ENCODE peak calls at places on chromosomes 5 and 9, in four cellular contexts. B is HepG2, G is HCT116, A is K562. H is an unnamed sample.

GRCh38 chr9:99852617-99853016 is 30.9 kb downstream of the NR4A3 start:
- DNase-seq in A (no peak), G (no peak), B (no peak), H (no peak)

GRCh38 chr5:139808481-139809330 is 13.1 kb downstream of the PSD2 start:
- DNase-seq in A (peak), B (no peak), G (no peak), H (no peak)

GRCh38 chr9:92631452-92632211 is 38.3 kb downstream of the IPPK start:
- DNase-seq in B (no peak), A (no peak), G (no peak), H (peak)

GRCh38 chr5:120258123-120258522 is 206.0 kb upstream of the PRR16 start:
- DNase-seq in B (no peak), G (no peak), A (no peak), H (no peak)

GRCh38 chr9:125739442-125739841 is 7.7 kb upstream of the PBX3 start:
- DNase-seq in G (no peak), A (no peak), B (no peak), H (no peak)

GRCh38 chr9:101585740-101586139 is 9.0 kb downstream of the PPP3R2 start:
- DNase-seq in G (no peak), A (no peak), B (no peak), H (no peak)

GRCh38 chr5:126913316-126913715 is 117.0 kb downstream of the MARCHF3 start:
- DNase-seq in B (no peak), A (no peak), G (no peak), H (no peak)

GRCh38 chr5:57889558-57889957 is 406.9 kb upstream of the ACTBL2 start:
- DNase-seq in A (no peak), B (peak), G (peak), H (no peak)

GRCh38 chr5:11904270-11904906 is at the start of gene CTNND2:
- DNase-seq in B (no peak), G (no peak), A (no peak), H (no peak)

GRCh38 chr5:141941307-141941706 is 16.7 kb downstream of the PCDH12 start:
- DNase-seq in B (no peak), A (no peak), G (no peak), H (no peak)

GRCh38 chr5:130222638-130223037 is 318.4 kb downstream of the CHSY3 start:
- DNase-seq in A (no peak), G (no peak), B (no peak), H (no peak)

DNA sequence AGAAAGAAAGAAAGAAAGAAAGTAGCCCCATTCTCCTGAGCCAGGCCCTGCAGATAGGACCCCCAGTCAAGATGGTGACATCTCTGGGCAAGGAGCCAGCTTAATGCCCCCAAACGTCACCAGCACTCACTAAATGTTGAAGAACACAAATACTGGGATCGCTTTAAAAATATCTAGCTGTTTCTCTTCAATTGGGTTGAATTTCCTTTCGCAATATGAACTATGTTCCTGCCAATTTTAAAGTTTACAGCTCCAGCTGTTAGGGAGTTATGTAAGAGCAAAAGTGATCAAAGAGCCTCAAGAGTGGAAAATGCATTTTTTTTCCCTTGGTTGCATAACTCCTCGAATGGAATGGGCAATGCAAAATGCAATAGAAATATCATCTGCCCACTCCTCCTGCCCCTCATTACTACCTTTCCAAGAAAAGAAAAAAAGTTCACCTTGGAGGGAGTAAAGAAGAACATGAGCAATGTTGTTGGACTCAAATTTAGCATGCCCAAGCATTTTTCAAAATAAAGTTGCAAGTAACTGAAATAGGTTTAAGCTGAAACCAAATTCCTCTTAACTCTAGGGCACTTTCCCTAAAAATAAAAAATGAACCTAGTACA is 244.2 kb upstream of the PIK3R1 start:
- DNase-seq in G (no peak), A (no peak), B (peak), H (no peak)
- TF ChIP-seq CEBPB in G (no peak), A (no peak), B (peak), H (no peak)

GRCh38 chr9:113056191-113057106 is at the start of gene ZFP37:
- DNase-seq in G (peak), A (peak), B (peak), H (peak)

GRCh38 chr9:113057193-113057592 is 669 bp upstream of the ZFP37 start:
- DNase-seq in B (peak), A (no peak), G (no peak), H (no peak)
- TF ChIP-seq RAD21 in B (no peak), A (no peak), G (no peak), H (no peak)

GRCh38 chr5:14716755-14717752 is 52.5 kb downstream of the OTULIN start:
- DNase-seq in A (no peak), B (no peak), G (no peak), H (no peak)
- TF ChIP-seq ZBTB33 in A (no peak), B (no peak), G (no peak), H (no peak)

GRCh38 chr5:5652181-5652580 is 229.7 kb downstream of the ICE1 start:
- DNase-seq in A (no peak), B (no peak), G (no peak), H (no peak)

GRCh38 chr5:5650242-5650641 is 227.8 kb downstream of the ICE1 start:
- DNase-seq in B (no peak), G (no peak), A (no peak), H (no peak)

GRCh38 chr5:5648694-5649093 is 226.2 kb downstream of the ICE1 start:
- DNase-seq in A (no peak), B (no peak), G (no peak), H (no peak)

GRCh38 chr5:5650949-5651348 is 228.5 kb downstream of the ICE1 start:
- DNase-seq in A (no peak), G (no peak), B (no peak), H (no peak)

DNA sequence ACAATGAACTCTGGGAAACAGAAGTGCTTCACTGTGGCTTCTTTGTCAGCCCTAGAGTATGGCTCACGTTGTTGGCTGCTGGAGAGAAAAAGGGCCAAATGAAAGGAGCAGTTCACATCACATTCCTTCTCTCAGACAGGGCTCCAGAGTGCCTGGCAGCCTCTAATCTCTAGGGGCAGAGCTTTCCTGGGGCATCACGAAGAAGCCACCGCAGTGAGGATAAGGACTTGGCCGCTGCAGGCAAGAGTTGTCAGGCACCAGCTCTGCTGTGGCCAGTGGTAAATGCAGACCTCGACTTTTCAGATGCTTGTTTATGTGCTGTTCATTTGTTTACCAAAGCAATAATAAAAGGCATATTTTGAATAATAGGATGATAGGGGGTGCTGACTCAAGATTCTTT is 227.2 kb downstream of the ICE1 start:
- DNase-seq in B (no peak), A (no peak), G (no peak), H (no peak)
- TF ChIP-seq CEBPB in B (no peak), A (no peak), G (no peak), H (no peak)

H was measured in GM12878.